ENCODE peak calls at places on chromosome 1, in eight cellular contexts. I, X, W, U, G, F, O and Z are unnamed samples.

GRCh38 chr1:41955461-41956159 is 36.9 kb upstream of the HIVEP3 start:
- DNase-seq in F (peak; percentile 73), G (peak; percentile 99), O (peak; percentile 96), I (no peak), W (no peak), X (no peak), U (peak; percentile 37), Z (no peak)

GRCh38 chr1:161439280-161440232 is 65.7 kb upstream of the FCGR2A start:
- DNase-seq in O (peak; percentile 71), G (peak; percentile 72), W (no peak), F (peak; percentile 40), X (no peak), I (no peak), U (no peak), Z (no peak)

GRCh38 chr1:230145505-230145899 is 78.5 kb downstream of the GALNT2 start:
- DNase-seq in X (no peak), G (no peak), F (no peak), O (no peak), I (no peak), U (no peak), W (no peak), Z (no peak)

GRCh38 chr1:182971219-182971618 is 18.3 kb upstream of the SHCBP1L start:
- DNase-seq in X (no peak), O (no peak), W (no peak), G (no peak), F (no peak), I (no peak), U (no peak), Z (no peak)

GRCh38 chr1:155202731-155203515 is 4.8 kb downstream of the THBS3 start:
- DNase-seq in G (no peak), O (no peak), U (no peak), I (no peak), F (no peak), W (no peak), X (no peak), Z (no peak)

GRCh38 chr1:55230654-55231053 is 15.5 kb upstream of the USP24 start:
- DNase-seq in G (no peak), X (no peak), O (no peak), I (no peak), F (no peak), U (no peak), W (no peak), Z (no peak)

GRCh38 chr1:91124989-91125417 is 103.2 kb upstream of the ZNF644 start:
- DNase-seq in O (no peak), X (no peak), U (no peak), G (no peak), W (no peak), F (no peak), I (no peak), Z (no peak)

GRCh38 chr1:58888776-58889341 is 105.0 kb upstream of the JUN start:
- DNase-seq in O (peak; percentile 39), U (no peak), W (no peak), G (peak; percentile 82), I (no peak), F (no peak), X (no peak), Z (no peak)